ENCODE peak calls at places on chromosomes 6 and 20, in nine cellular contexts. One of them, this sample, is unnamed.

GRCh38 chr20:63238491-63239126 is 2.9 kb downstream of the BIRC7 start:
- ATAC-seq in GM12878: peak
- ATAC-seq in IMR-90: no peak
- ATAC-seq in naive thymus-derived CD4-positive, alpha-beta T cell: peak
- ATAC-seq in right cardiac atrium: no peak
- ATAC-seq in CD8-positive, alpha-beta T cell: peak
- ATAC-seq in heart right ventricle: peak
- ATAC-seq in pancreas: no peak
- ATAC-seq in PC-3: peak
- ATAC-seq in this sample: no peak

GRCh38 chr6:116444575-116444974 is 16.6 kb upstream of the CALHM6 start:
- ATAC-seq in PC-3: no peak
- ATAC-seq in naive thymus-derived CD4-positive, alpha-beta T cell: no peak
- ATAC-seq in pancreas: no peak
- ATAC-seq in heart right ventricle: no peak
- ATAC-seq in IMR-90: no peak
- ATAC-seq in right cardiac atrium: no peak
- ATAC-seq in GM12878: peak
- ATAC-seq in CD8-positive, alpha-beta T cell: no peak
- ATAC-seq in this sample: no peak

GRCh38 chr20:37849169-37849568 is 53.8 kb upstream of the VSTM2L start:
- ATAC-seq in CD8-positive, alpha-beta T cell: no peak
- ATAC-seq in GM12878: no peak
- ATAC-seq in right cardiac atrium: no peak
- ATAC-seq in heart right ventricle: no peak
- ATAC-seq in PC-3: no peak
- ATAC-seq in IMR-90: no peak
- ATAC-seq in naive thymus-derived CD4-positive, alpha-beta T cell: no peak
- ATAC-seq in pancreas: no peak
- ATAC-seq in this sample: no peak

GRCh38 chr6:167300902-167301425 is 9.8 kb downstream of the UNC93A start:
- ATAC-seq in GM12878: no peak
- ATAC-seq in naive thymus-derived CD4-positive, alpha-beta T cell: no peak
- ATAC-seq in IMR-90: no peak
- ATAC-seq in right cardiac atrium: no peak
- ATAC-seq in pancreas: no peak
- ATAC-seq in heart right ventricle: no peak
- ATAC-seq in PC-3: no peak
- ATAC-seq in CD8-positive, alpha-beta T cell: no peak
- ATAC-seq in this sample: no peak

GRCh38 chr6:2738373-2738979 is 12.2 kb downstream of the MYLK4 start:
- ATAC-seq in GM12878: peak
- ATAC-seq in heart right ventricle: peak
- ATAC-seq in PC-3: peak
- ATAC-seq in IMR-90: peak
- ATAC-seq in naive thymus-derived CD4-positive, alpha-beta T cell: peak
- ATAC-seq in pancreas: peak
- ATAC-seq in right cardiac atrium: no peak
- ATAC-seq in CD8-positive, alpha-beta T cell: peak
- ATAC-seq in this sample: peak

GRCh38 chr6:336159-337114 is 44.1 kb downstream of the DUSP22 start:
- ATAC-seq in IMR-90: no peak
- ATAC-seq in GM12878: peak
- ATAC-seq in naive thymus-derived CD4-positive, alpha-beta T cell: peak
- ATAC-seq in right cardiac atrium: peak
- ATAC-seq in pancreas: peak
- ATAC-seq in CD8-positive, alpha-beta T cell: no peak
- ATAC-seq in PC-3: no peak
- ATAC-seq in heart right ventricle: no peak
- ATAC-seq in this sample: no peak

GRCh38 chr20:23136893-23137745 is 51.0 kb upstream of the CD93 start:
- ATAC-seq in IMR-90: no peak
- ATAC-seq in CD8-positive, alpha-beta T cell: no peak
- ATAC-seq in heart right ventricle: no peak
- ATAC-seq in GM12878: no peak
- ATAC-seq in right cardiac atrium: no peak
- ATAC-seq in pancreas: no peak
- ATAC-seq in PC-3: no peak
- ATAC-seq in naive thymus-derived CD4-positive, alpha-beta T cell: no peak
- ATAC-seq in this sample: no peak

GRCh38 chr6:5778906-5779305 is 227.8 kb downstream of the NRN1 start:
- ATAC-seq in right cardiac atrium: no peak
- ATAC-seq in heart right ventricle: no peak
- ATAC-seq in GM12878: no peak
- ATAC-seq in pancreas: no peak
- ATAC-seq in CD8-positive, alpha-beta T cell: no peak
- ATAC-seq in PC-3: no peak
- ATAC-seq in naive thymus-derived CD4-positive, alpha-beta T cell: no peak
- ATAC-seq in IMR-90: no peak
- ATAC-seq in this sample: no peak

GRCh38 chr6:119428647-119429046 is 79.1 kb upstream of the MAN1A1 start:
- ATAC-seq in heart right ventricle: no peak
- ATAC-seq in pancreas: no peak
- ATAC-seq in GM12878: no peak
- ATAC-seq in CD8-positive, alpha-beta T cell: no peak
- ATAC-seq in naive thymus-derived CD4-positive, alpha-beta T cell: no peak
- ATAC-seq in PC-3: no peak
- ATAC-seq in IMR-90: no peak
- ATAC-seq in right cardiac atrium: no peak
- ATAC-seq in this sample: no peak

GRCh38 chr6:126103993-126104392 is 117.7 kb downstream of the TRMT11 start:
- ATAC-seq in pancreas: no peak
- ATAC-seq in IMR-90: no peak
- ATAC-seq in right cardiac atrium: no peak
- ATAC-seq in GM12878: no peak
- ATAC-seq in naive thymus-derived CD4-positive, alpha-beta T cell: no peak
- ATAC-seq in PC-3: no peak
- ATAC-seq in CD8-positive, alpha-beta T cell: no peak
- ATAC-seq in heart right ventricle: no peak
- ATAC-seq in this sample: no peak

GRCh38 chr6:29924731-29925130 is 17.6 kb upstream of the HLA-A start:
- ATAC-seq in heart right ventricle: no peak
- ATAC-seq in pancreas: no peak
- ATAC-seq in right cardiac atrium: no peak
- ATAC-seq in naive thymus-derived CD4-positive, alpha-beta T cell: no peak
- ATAC-seq in PC-3: no peak
- ATAC-seq in CD8-positive, alpha-beta T cell: no peak
- ATAC-seq in GM12878: no peak
- ATAC-seq in IMR-90: no peak
- ATAC-seq in this sample: no peak

GRCh38 chr6:52595796-52596130 is 18.9 kb upstream of the TRAM2 start:
- ATAC-seq in PC-3: no peak
- ATAC-seq in right cardiac atrium: peak
- ATAC-seq in CD8-positive, alpha-beta T cell: no peak
- ATAC-seq in heart right ventricle: no peak
- ATAC-seq in naive thymus-derived CD4-positive, alpha-beta T cell: no peak
- ATAC-seq in IMR-90: no peak
- ATAC-seq in pancreas: no peak
- ATAC-seq in GM12878: peak
- ATAC-seq in this sample: no peak

GRCh38 chr6:26235240-26235730 is 129.7 kb upstream of the BTN3A2 start:
- ATAC-seq in GM12878: no peak
- ATAC-seq in right cardiac atrium: no peak
- ATAC-seq in pancreas: no peak
- ATAC-seq in naive thymus-derived CD4-positive, alpha-beta T cell: no peak
- ATAC-seq in CD8-positive, alpha-beta T cell: no peak
- ATAC-seq in heart right ventricle: no peak
- ATAC-seq in IMR-90: no peak
- ATAC-seq in PC-3: no peak
- ATAC-seq in this sample: no peak

GRCh38 chr20:19301843-19302242 is 89.4 kb downstream of the SLC24A3 start:
- ATAC-seq in heart right ventricle: no peak
- ATAC-seq in right cardiac atrium: no peak
- ATAC-seq in PC-3: no peak
- ATAC-seq in IMR-90: no peak
- ATAC-seq in naive thymus-derived CD4-positive, alpha-beta T cell: no peak
- ATAC-seq in CD8-positive, alpha-beta T cell: no peak
- ATAC-seq in pancreas: no peak
- ATAC-seq in GM12878: no peak
- ATAC-seq in this sample: no peak

GRCh38 chr20:13821876-13822275 is 37.0 kb downstream of the NDUFAF5 start:
- ATAC-seq in PC-3: no peak
- ATAC-seq in IMR-90: no peak
- ATAC-seq in pancreas: no peak
- ATAC-seq in heart right ventricle: no peak
- ATAC-seq in naive thymus-derived CD4-positive, alpha-beta T cell: no peak
- ATAC-seq in CD8-positive, alpha-beta T cell: no peak
- ATAC-seq in GM12878: no peak
- ATAC-seq in right cardiac atrium: peak
- ATAC-seq in this sample: no peak

GRCh38 chr6:15431762-15432495 is 186.1 kb downstream of the JARID2 start:
- ATAC-seq in PC-3: no peak
- ATAC-seq in GM12878: peak
- ATAC-seq in heart right ventricle: no peak
- ATAC-seq in right cardiac atrium: no peak
- ATAC-seq in naive thymus-derived CD4-positive, alpha-beta T cell: no peak
- ATAC-seq in pancreas: peak
- ATAC-seq in IMR-90: peak
- ATAC-seq in CD8-positive, alpha-beta T cell: no peak
- ATAC-seq in this sample: no peak

GRCh38 chr6:37324131-37325033 is 29.4 kb upstream of the RNF8 start:
- ATAC-seq in pancreas: no peak
- ATAC-seq in naive thymus-derived CD4-positive, alpha-beta T cell: no peak
- ATAC-seq in PC-3: peak
- ATAC-seq in heart right ventricle: no peak
- ATAC-seq in CD8-positive, alpha-beta T cell: no peak
- ATAC-seq in IMR-90: peak
- ATAC-seq in right cardiac atrium: no peak
- ATAC-seq in GM12878: no peak
- ATAC-seq in this sample: no peak
- H3K27ac ChIP-seq in pancreas: no peak
- H3K27ac ChIP-seq in naive thymus-derived CD4-positive, alpha-beta T cell: no peak
- H3K27ac ChIP-seq in PC-3: peak
- H3K27ac ChIP-seq in heart right ventricle: no peak
- H3K27ac ChIP-seq in CD8-positive, alpha-beta T cell: no peak
- H3K27ac ChIP-seq in IMR-90: no peak
- H3K27ac ChIP-seq in right cardiac atrium: no peak
- H3K27ac ChIP-seq in GM12878: no peak
- H3K27ac ChIP-seq in this sample: no peak

DNA sequence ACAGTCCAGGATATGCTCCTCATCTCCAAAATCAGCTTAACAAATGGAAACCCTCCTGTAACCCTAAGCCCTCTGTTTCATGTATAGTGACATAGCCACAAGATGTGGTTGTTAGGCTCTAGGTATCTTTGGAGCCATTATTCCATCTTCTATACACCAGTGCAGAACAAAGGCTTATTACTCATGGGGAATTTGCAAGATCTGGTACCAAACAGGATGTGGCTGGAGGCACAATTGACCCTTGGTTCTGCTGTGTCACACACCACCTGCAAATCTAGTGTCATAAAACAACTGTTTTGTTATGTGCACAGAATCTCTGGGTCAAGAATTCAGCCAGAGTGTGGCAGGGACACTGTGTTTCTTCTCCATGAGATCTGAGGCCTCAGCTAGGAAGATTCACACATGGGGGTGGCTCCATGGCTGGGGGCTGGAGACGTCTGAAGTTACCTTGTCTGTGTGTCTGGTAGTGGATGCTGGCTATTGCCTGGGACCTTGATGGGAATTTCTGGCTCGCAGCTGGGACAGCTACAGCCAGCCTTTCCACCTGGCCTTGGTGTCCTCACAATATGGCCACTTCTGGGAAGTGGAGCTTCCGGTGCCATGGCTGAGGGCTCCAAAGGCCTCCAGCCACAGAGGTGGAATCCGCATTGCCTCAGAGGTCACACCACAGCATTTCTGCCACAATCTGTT is 369.9 kb downstream of the CDH26 start:
- ATAC-seq in CD8-positive, alpha-beta T cell: no peak
- ATAC-seq in right cardiac atrium: no peak
- ATAC-seq in pancreas: no peak
- ATAC-seq in IMR-90: no peak
- ATAC-seq in heart right ventricle: no peak
- ATAC-seq in GM12878: no peak
- ATAC-seq in PC-3: no peak
- ATAC-seq in naive thymus-derived CD4-positive, alpha-beta T cell: no peak
- ATAC-seq in this sample: no peak
- H3K27ac ChIP-seq in CD8-positive, alpha-beta T cell: no peak
- H3K27ac ChIP-seq in right cardiac atrium: no peak
- H3K27ac ChIP-seq in pancreas: no peak
- H3K27ac ChIP-seq in IMR-90: no peak
- H3K27ac ChIP-seq in heart right ventricle: no peak
- H3K27ac ChIP-seq in GM12878: no peak
- H3K27ac ChIP-seq in PC-3: no peak
- H3K27ac ChIP-seq in naive thymus-derived CD4-positive, alpha-beta T cell: no peak
- H3K27ac ChIP-seq in this sample: no peak

GRCh38 chr6:12009180-12009748 is 2.8 kb upstream of the HIVEP1 start:
- ATAC-seq in PC-3: no peak
- ATAC-seq in heart right ventricle: no peak
- ATAC-seq in GM12878: no peak
- ATAC-seq in CD8-positive, alpha-beta T cell: no peak
- ATAC-seq in pancreas: no peak
- ATAC-seq in IMR-90: no peak
- ATAC-seq in right cardiac atrium: no peak
- ATAC-seq in naive thymus-derived CD4-positive, alpha-beta T cell: no peak
- ATAC-seq in this sample: no peak
- H3K27ac ChIP-seq in PC-3: peak
- H3K27ac ChIP-seq in heart right ventricle: peak
- H3K27ac ChIP-seq in GM12878: peak
- H3K27ac ChIP-seq in CD8-positive, alpha-beta T cell: peak
- H3K27ac ChIP-seq in pancreas: peak
- H3K27ac ChIP-seq in IMR-90: peak
- H3K27ac ChIP-seq in right cardiac atrium: peak
- H3K27ac ChIP-seq in naive thymus-derived CD4-positive, alpha-beta T cell: peak
- H3K27ac ChIP-seq in this sample: peak

DNA sequence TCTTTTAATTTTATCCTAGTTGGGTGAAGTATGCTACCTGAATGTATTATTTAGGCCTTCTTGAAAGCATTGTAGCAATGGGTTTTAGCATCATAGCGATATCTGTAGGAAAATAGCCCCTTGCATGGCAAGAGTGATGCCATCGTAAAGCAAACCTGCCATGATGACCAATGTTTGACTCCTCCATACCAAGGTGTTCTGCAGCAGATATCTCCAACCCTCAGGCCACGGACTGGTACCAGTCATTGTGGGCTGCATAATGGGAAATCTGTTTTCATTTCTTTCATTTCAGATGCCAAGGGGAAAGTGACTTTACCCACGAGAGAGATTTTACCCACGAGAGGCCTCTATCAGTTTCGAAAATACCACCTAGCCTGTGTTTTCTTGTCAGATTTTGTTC is 6.2 kb downstream of the TXLNB start:
- ATAC-seq in heart right ventricle: no peak
- ATAC-seq in CD8-positive, alpha-beta T cell: no peak
- ATAC-seq in IMR-90: no peak
- ATAC-seq in pancreas: no peak
- ATAC-seq in naive thymus-derived CD4-positive, alpha-beta T cell: no peak
- ATAC-seq in PC-3: no peak
- ATAC-seq in GM12878: no peak
- ATAC-seq in right cardiac atrium: no peak
- ATAC-seq in this sample: no peak
- H3K27ac ChIP-seq in heart right ventricle: no peak
- H3K27ac ChIP-seq in CD8-positive, alpha-beta T cell: no peak
- H3K27ac ChIP-seq in IMR-90: no peak
- H3K27ac ChIP-seq in pancreas: no peak
- H3K27ac ChIP-seq in naive thymus-derived CD4-positive, alpha-beta T cell: no peak
- H3K27ac ChIP-seq in PC-3: no peak
- H3K27ac ChIP-seq in GM12878: no peak
- H3K27ac ChIP-seq in right cardiac atrium: no peak
- H3K27ac ChIP-seq in this sample: no peak

DNA sequence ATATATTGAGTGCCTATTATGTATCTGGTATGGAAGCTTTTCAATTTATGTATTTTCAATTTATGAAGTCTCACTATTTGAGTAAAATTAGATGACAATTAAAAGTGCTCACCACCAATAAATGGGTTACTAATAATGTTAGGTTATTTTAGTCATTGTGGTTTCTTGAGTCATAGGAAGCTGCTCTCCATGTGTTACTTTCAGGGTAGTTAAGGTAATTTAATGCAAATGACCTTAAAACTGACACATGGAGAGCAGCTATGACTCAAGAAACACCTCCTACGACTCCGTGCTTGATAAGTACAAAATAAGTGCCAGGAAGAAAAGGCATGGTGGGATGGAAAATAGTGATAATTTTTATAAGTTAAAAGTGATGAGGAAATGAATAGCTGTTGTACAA is 16.5 kb upstream of the TINAG start:
- ATAC-seq in pancreas: no peak
- ATAC-seq in naive thymus-derived CD4-positive, alpha-beta T cell: no peak
- ATAC-seq in PC-3: peak
- ATAC-seq in CD8-positive, alpha-beta T cell: no peak
- ATAC-seq in GM12878: peak
- ATAC-seq in heart right ventricle: no peak
- ATAC-seq in right cardiac atrium: no peak
- ATAC-seq in IMR-90: no peak
- ATAC-seq in this sample: no peak
- H3K27ac ChIP-seq in pancreas: no peak
- H3K27ac ChIP-seq in naive thymus-derived CD4-positive, alpha-beta T cell: no peak
- H3K27ac ChIP-seq in PC-3: peak
- H3K27ac ChIP-seq in CD8-positive, alpha-beta T cell: no peak
- H3K27ac ChIP-seq in GM12878: no peak
- H3K27ac ChIP-seq in heart right ventricle: no peak
- H3K27ac ChIP-seq in right cardiac atrium: no peak
- H3K27ac ChIP-seq in IMR-90: no peak
- H3K27ac ChIP-seq in this sample: no peak